ENCODE peak calls at places on chromosome 15, in nine cellular contexts. One of them, this sample, is unnamed.

GRCh38 chr15:42033214-42033873 is 12.5 kb upstream of the PLA2G4E start:
- DNase-seq in fibroblast of pulmonary artery: no peak
- DNase-seq in mucosa of descending colon: no peak
- DNase-seq in GM13976: no peak
- DNase-seq in fibroblast of mammary gland: no peak
- DNase-seq in neural crest cell: no peak
- DNase-seq in fibroblast of lung: no peak
- DNase-seq in activated CD8-positive, alpha-beta T cell treated with anti-CD3 and anti-CD28 coated beads for 36 hours: peak; percentile 27
- DNase-seq in left lung: no peak
- DNase-seq in this sample: no peak

GRCh38 chr15:65180167-65180566 is 5.0 kb downstream of the CLPX start:
- DNase-seq in fibroblast of pulmonary artery: no peak
- DNase-seq in mucosa of descending colon: no peak
- DNase-seq in GM13976: no peak
- DNase-seq in fibroblast of mammary gland: no peak
- DNase-seq in neural crest cell: no peak
- DNase-seq in fibroblast of lung: no peak
- DNase-seq in activated CD8-positive, alpha-beta T cell treated with anti-CD3 and anti-CD28 coated beads for 36 hours: no peak
- DNase-seq in left lung: no peak
- DNase-seq in this sample: no peak

GRCh38 chr15:89514596-89515406 is 18.4 kb upstream of the RHCG start:
- DNase-seq in fibroblast of pulmonary artery: no peak
- DNase-seq in mucosa of descending colon: no peak
- DNase-seq in GM13976: no peak
- DNase-seq in fibroblast of mammary gland: peak; percentile 17
- DNase-seq in neural crest cell: no peak
- DNase-seq in fibroblast of lung: no peak
- DNase-seq in activated CD8-positive, alpha-beta T cell treated with anti-CD3 and anti-CD28 coated beads for 36 hours: no peak
- DNase-seq in left lung: no peak
- DNase-seq in this sample: no peak

GRCh38 chr15:80404057-80404718 is at the start of gene ARNT2:
- DNase-seq in fibroblast of pulmonary artery: no peak
- DNase-seq in mucosa of descending colon: no peak
- DNase-seq in GM13976: peak; percentile 56
- DNase-seq in fibroblast of mammary gland: no peak
- DNase-seq in neural crest cell: peak; percentile 54
- DNase-seq in fibroblast of lung: no peak
- DNase-seq in activated CD8-positive, alpha-beta T cell treated with anti-CD3 and anti-CD28 coated beads for 36 hours: no peak
- DNase-seq in left lung: peak; percentile 80
- DNase-seq in this sample: peak; percentile 63

GRCh38 chr15:73841756-73842590 is 31.4 kb upstream of the TBC1D21 start:
- DNase-seq in fibroblast of pulmonary artery: no peak
- DNase-seq in mucosa of descending colon: no peak
- DNase-seq in GM13976: no peak
- DNase-seq in fibroblast of mammary gland: no peak
- DNase-seq in neural crest cell: no peak
- DNase-seq in fibroblast of lung: no peak
- DNase-seq in activated CD8-positive, alpha-beta T cell treated with anti-CD3 and anti-CD28 coated beads for 36 hours: no peak
- DNase-seq in left lung: no peak
- DNase-seq in this sample: no peak

GRCh38 chr15:72796210-72796514 is 12.6 kb upstream of the ADPGK start:
- DNase-seq in fibroblast of pulmonary artery: no peak
- DNase-seq in mucosa of descending colon: no peak
- DNase-seq in GM13976: no peak
- DNase-seq in fibroblast of mammary gland: peak; percentile 45
- DNase-seq in neural crest cell: no peak
- DNase-seq in fibroblast of lung: no peak
- DNase-seq in activated CD8-positive, alpha-beta T cell treated with anti-CD3 and anti-CD28 coated beads for 36 hours: no peak
- DNase-seq in left lung: no peak
- DNase-seq in this sample: no peak

GRCh38 chr15:82624008-82624407 is 23.2 kb downstream of the CPEB1 start:
- DNase-seq in fibroblast of pulmonary artery: no peak
- DNase-seq in mucosa of descending colon: no peak
- DNase-seq in GM13976: no peak
- DNase-seq in fibroblast of mammary gland: no peak
- DNase-seq in neural crest cell: no peak
- DNase-seq in fibroblast of lung: no peak
- DNase-seq in activated CD8-positive, alpha-beta T cell treated with anti-CD3 and anti-CD28 coated beads for 36 hours: no peak
- DNase-seq in left lung: no peak
- DNase-seq in this sample: no peak

GRCh38 chr15:77748078-77749064 is 115.7 kb upstream of the LINGO1 start:
- DNase-seq in fibroblast of pulmonary artery: no peak
- DNase-seq in mucosa of descending colon: no peak
- DNase-seq in GM13976: no peak
- DNase-seq in fibroblast of mammary gland: no peak
- DNase-seq in neural crest cell: no peak
- DNase-seq in fibroblast of lung: no peak
- DNase-seq in activated CD8-positive, alpha-beta T cell treated with anti-CD3 and anti-CD28 coated beads for 36 hours: no peak
- DNase-seq in left lung: peak; percentile 35
- DNase-seq in this sample: no peak

GRCh38 chr15:45648521-45649200 is 13.8 kb downstream of the SQOR start:
- DNase-seq in fibroblast of pulmonary artery: peak; percentile 61
- DNase-seq in mucosa of descending colon: no peak
- DNase-seq in GM13976: no peak
- DNase-seq in fibroblast of mammary gland: peak; percentile 76
- DNase-seq in neural crest cell: no peak
- DNase-seq in fibroblast of lung: no peak
- DNase-seq in activated CD8-positive, alpha-beta T cell treated with anti-CD3 and anti-CD28 coated beads for 36 hours: no peak
- DNase-seq in left lung: no peak
- DNase-seq in this sample: no peak

GRCh38 chr15:33234019-33234418 is 39.5 kb upstream of the FMN1 start:
- DNase-seq in fibroblast of pulmonary artery: peak; percentile 54
- DNase-seq in mucosa of descending colon: peak; percentile 36
- DNase-seq in GM13976: no peak
- DNase-seq in fibroblast of mammary gland: peak; percentile 60
- DNase-seq in neural crest cell: peak; percentile 20
- DNase-seq in fibroblast of lung: peak; percentile 63
- DNase-seq in activated CD8-positive, alpha-beta T cell treated with anti-CD3 and anti-CD28 coated beads for 36 hours: peak; percentile 6
- DNase-seq in left lung: no peak
- DNase-seq in this sample: no peak

GRCh38 chr15:93974804-93975481 is 256.4 kb upstream of the MCTP2 start:
- DNase-seq in fibroblast of pulmonary artery: peak; percentile 30
- DNase-seq in mucosa of descending colon: peak; percentile 35
- DNase-seq in GM13976: no peak
- DNase-seq in fibroblast of mammary gland: peak; percentile 66
- DNase-seq in neural crest cell: peak; percentile 20
- DNase-seq in fibroblast of lung: peak; percentile 4
- DNase-seq in activated CD8-positive, alpha-beta T cell treated with anti-CD3 and anti-CD28 coated beads for 36 hours: no peak
- DNase-seq in left lung: no peak
- DNase-seq in this sample: no peak

GRCh38 chr15:31019986-31020385 is 28.6 kb upstream of the MTMR10 start:
- DNase-seq in fibroblast of pulmonary artery: no peak
- DNase-seq in mucosa of descending colon: no peak
- DNase-seq in GM13976: no peak
- DNase-seq in fibroblast of mammary gland: no peak
- DNase-seq in neural crest cell: no peak
- DNase-seq in fibroblast of lung: no peak
- DNase-seq in activated CD8-positive, alpha-beta T cell treated with anti-CD3 and anti-CD28 coated beads for 36 hours: no peak
- DNase-seq in left lung: no peak
- DNase-seq in this sample: no peak

GRCh38 chr15:52735231-52736089 is 54.7 kb downstream of the ONECUT1 start:
- DNase-seq in fibroblast of pulmonary artery: peak; percentile 85
- DNase-seq in mucosa of descending colon: peak; percentile 92
- DNase-seq in GM13976: peak; percentile 74
- DNase-seq in fibroblast of mammary gland: peak; percentile 81
- DNase-seq in neural crest cell: peak; percentile 86
- DNase-seq in fibroblast of lung: peak; percentile 81
- DNase-seq in activated CD8-positive, alpha-beta T cell treated with anti-CD3 and anti-CD28 coated beads for 36 hours: peak; percentile 81
- DNase-seq in left lung: no peak
- DNase-seq in this sample: peak; percentile 74

GRCh38 chr15:52154896-52155865 is 36.0 kb downstream of the GNB5 start:
- DNase-seq in fibroblast of pulmonary artery: no peak
- DNase-seq in mucosa of descending colon: no peak
- DNase-seq in GM13976: no peak
- DNase-seq in fibroblast of mammary gland: no peak
- DNase-seq in neural crest cell: no peak
- DNase-seq in fibroblast of lung: no peak
- DNase-seq in activated CD8-positive, alpha-beta T cell treated with anti-CD3 and anti-CD28 coated beads for 36 hours: no peak
- DNase-seq in left lung: no peak
- DNase-seq in this sample: no peak

GRCh38 chr15:70008697-70009285 is 88.9 kb downstream of the TLE3 start:
- DNase-seq in fibroblast of pulmonary artery: no peak
- DNase-seq in mucosa of descending colon: no peak
- DNase-seq in GM13976: no peak
- DNase-seq in fibroblast of mammary gland: no peak
- DNase-seq in neural crest cell: no peak
- DNase-seq in fibroblast of lung: no peak
- DNase-seq in activated CD8-positive, alpha-beta T cell treated with anti-CD3 and anti-CD28 coated beads for 36 hours: no peak
- DNase-seq in left lung: no peak
- DNase-seq in this sample: no peak

GRCh38 chr15:60649845-60650548 is 171.1 kb upstream of the ICE2 start:
- DNase-seq in fibroblast of pulmonary artery: no peak
- DNase-seq in mucosa of descending colon: no peak
- DNase-seq in GM13976: peak; percentile 14
- DNase-seq in fibroblast of mammary gland: peak; percentile 30
- DNase-seq in neural crest cell: no peak
- DNase-seq in fibroblast of lung: no peak
- DNase-seq in activated CD8-positive, alpha-beta T cell treated with anti-CD3 and anti-CD28 coated beads for 36 hours: peak; percentile 66
- DNase-seq in left lung: no peak
- DNase-seq in this sample: no peak

GRCh38 chr15:70194266-70194665 is 96.5 kb upstream of the TLE3 start:
- DNase-seq in fibroblast of pulmonary artery: no peak
- DNase-seq in mucosa of descending colon: no peak
- DNase-seq in GM13976: no peak
- DNase-seq in fibroblast of mammary gland: no peak
- DNase-seq in neural crest cell: no peak
- DNase-seq in fibroblast of lung: no peak
- DNase-seq in activated CD8-positive, alpha-beta T cell treated with anti-CD3 and anti-CD28 coated beads for 36 hours: no peak
- DNase-seq in left lung: no peak
- DNase-seq in this sample: no peak

GRCh38 chr15:40594429-40594836 is 384 bp downstream of the KNL1 start:
- DNase-seq in fibroblast of pulmonary artery: peak; percentile 43
- DNase-seq in mucosa of descending colon: peak; percentile 73
- DNase-seq in GM13976: peak; percentile 76
- DNase-seq in fibroblast of mammary gland: peak; percentile 43
- DNase-seq in neural crest cell: peak; percentile 61
- DNase-seq in fibroblast of lung: no peak
- DNase-seq in activated CD8-positive, alpha-beta T cell treated with anti-CD3 and anti-CD28 coated beads for 36 hours: no peak
- DNase-seq in left lung: peak; percentile 91
- DNase-seq in this sample: peak; percentile 43

GRCh38 chr15:93587046-93587445 is 498.0 kb upstream of the RGMA start:
- DNase-seq in fibroblast of pulmonary artery: no peak
- DNase-seq in mucosa of descending colon: no peak
- DNase-seq in GM13976: no peak
- DNase-seq in fibroblast of mammary gland: no peak
- DNase-seq in neural crest cell: no peak
- DNase-seq in fibroblast of lung: no peak
- DNase-seq in activated CD8-positive, alpha-beta T cell treated with anti-CD3 and anti-CD28 coated beads for 36 hours: no peak
- DNase-seq in left lung: no peak
- DNase-seq in this sample: no peak

GRCh38 chr15:27813139-27813538 is 286.0 kb downstream of the OCA2 start:
- DNase-seq in fibroblast of pulmonary artery: no peak
- DNase-seq in mucosa of descending colon: no peak
- DNase-seq in GM13976: no peak
- DNase-seq in fibroblast of mammary gland: no peak
- DNase-seq in neural crest cell: no peak
- DNase-seq in fibroblast of lung: no peak
- DNase-seq in activated CD8-positive, alpha-beta T cell treated with anti-CD3 and anti-CD28 coated beads for 36 hours: no peak
- DNase-seq in left lung: no peak
- DNase-seq in this sample: no peak

DNA sequence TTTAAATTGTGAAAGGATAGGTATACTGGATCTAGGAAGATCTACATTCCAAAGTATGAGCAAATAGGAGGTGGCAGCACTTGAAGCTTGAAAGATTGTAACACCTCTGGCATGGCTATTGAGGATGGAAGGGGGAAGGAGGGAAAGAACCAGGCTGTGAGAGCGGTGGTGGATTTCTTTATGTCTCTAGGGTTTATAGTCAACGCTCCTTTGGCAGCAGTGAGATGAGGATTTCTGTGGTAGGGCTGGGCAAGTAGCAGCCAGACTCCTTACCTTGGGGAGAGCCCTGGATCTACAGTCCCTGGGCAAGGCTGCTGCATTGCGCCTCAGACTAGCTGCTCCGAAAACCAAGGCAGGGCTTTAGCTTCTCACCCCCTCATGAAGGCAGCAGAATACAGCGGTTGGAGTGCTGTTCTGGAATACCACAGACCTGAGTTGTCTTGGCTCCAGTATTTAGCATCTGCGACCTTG is 53.2 kb downstream of the MEF2A start:
- DNase-seq in fibroblast of pulmonary artery: peak; percentile 10
- DNase-seq in mucosa of descending colon: no peak
- DNase-seq in GM13976: no peak
- DNase-seq in fibroblast of mammary gland: peak; percentile 68
- DNase-seq in neural crest cell: no peak
- DNase-seq in fibroblast of lung: peak; percentile 41
- DNase-seq in activated CD8-positive, alpha-beta T cell treated with anti-CD3 and anti-CD28 coated beads for 36 hours: no peak
- DNase-seq in left lung: no peak
- DNase-seq in this sample: no peak
- TF ChIP-seq CTCF in fibroblast of pulmonary artery: no peak
- TF ChIP-seq CTCF in mucosa of descending colon: no peak
- TF ChIP-seq CTCF in GM13976: no peak
- TF ChIP-seq CTCF in fibroblast of mammary gland: no peak
- TF ChIP-seq CTCF in neural crest cell: no peak
- TF ChIP-seq CTCF in fibroblast of lung: no peak
- TF ChIP-seq CTCF in activated CD8-positive, alpha-beta T cell treated with anti-CD3 and anti-CD28 coated beads for 36 hours: no peak
- TF ChIP-seq CTCF in left lung: no peak
- TF ChIP-seq CTCF in this sample: no peak

DNA sequence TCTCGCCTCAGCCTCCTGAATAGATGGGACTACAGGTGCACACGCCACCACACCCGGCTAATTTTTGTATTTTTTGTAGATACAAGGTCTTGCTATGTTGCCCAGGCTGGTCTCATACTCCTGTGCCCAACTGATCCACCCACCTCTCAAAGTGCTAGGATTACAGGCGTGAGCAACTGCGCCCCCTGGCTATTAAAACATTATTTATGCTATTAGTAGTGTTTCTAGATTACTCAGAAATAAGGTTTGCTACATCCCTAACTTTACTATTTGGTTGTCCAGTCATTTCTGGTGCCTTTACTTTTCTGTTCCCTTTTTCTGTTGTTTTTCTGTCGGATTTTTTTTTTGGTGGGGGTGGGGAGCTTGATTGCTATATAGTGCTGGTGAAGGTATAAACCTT is 393.6 kb upstream of the TPM1 start:
- DNase-seq in fibroblast of pulmonary artery: peak; percentile 31
- DNase-seq in mucosa of descending colon: peak; percentile 43
- DNase-seq in GM13976: no peak
- DNase-seq in fibroblast of mammary gland: peak; percentile 35
- DNase-seq in neural crest cell: no peak
- DNase-seq in fibroblast of lung: peak; percentile 41
- DNase-seq in activated CD8-positive, alpha-beta T cell treated with anti-CD3 and anti-CD28 coated beads for 36 hours: no peak
- DNase-seq in left lung: no peak
- DNase-seq in this sample: no peak
- TF ChIP-seq CTCF in fibroblast of pulmonary artery: peak; percentile 29
- TF ChIP-seq CTCF in mucosa of descending colon: no peak
- TF ChIP-seq CTCF in GM13976: peak; percentile 27
- TF ChIP-seq CTCF in fibroblast of mammary gland: peak; percentile 36
- TF ChIP-seq CTCF in neural crest cell: peak; percentile 31
- TF ChIP-seq CTCF in fibroblast of lung: no peak
- TF ChIP-seq CTCF in activated CD8-positive, alpha-beta T cell treated with anti-CD3 and anti-CD28 coated beads for 36 hours: no peak
- TF ChIP-seq CTCF in left lung: no peak
- TF ChIP-seq CTCF in this sample: no peak

GRCh38 chr15:67505675-67506572 is 15.0 kb upstream of the C15orf61 start:
- DNase-seq in fibroblast of pulmonary artery: no peak
- DNase-seq in mucosa of descending colon: no peak
- DNase-seq in GM13976: no peak
- DNase-seq in fibroblast of mammary gland: no peak
- DNase-seq in neural crest cell: no peak
- DNase-seq in fibroblast of lung: no peak
- DNase-seq in activated CD8-positive, alpha-beta T cell treated with anti-CD3 and anti-CD28 coated beads for 36 hours: no peak
- DNase-seq in left lung: no peak
- DNase-seq in this sample: no peak
- TF ChIP-seq CTCF in fibroblast of pulmonary artery: no peak
- TF ChIP-seq CTCF in mucosa of descending colon: no peak
- TF ChIP-seq CTCF in GM13976: no peak
- TF ChIP-seq CTCF in fibroblast of mammary gland: no peak
- TF ChIP-seq CTCF in neural crest cell: no peak
- TF ChIP-seq CTCF in fibroblast of lung: no peak
- TF ChIP-seq CTCF in activated CD8-positive, alpha-beta T cell treated with anti-CD3 and anti-CD28 coated beads for 36 hours: no peak
- TF ChIP-seq CTCF in left lung: no peak
- TF ChIP-seq CTCF in this sample: no peak

GRCh38 chr15:63915888-63916731 is 82.4 kb upstream of the HERC1 start:
- DNase-seq in fibroblast of pulmonary artery: peak; percentile 49
- DNase-seq in mucosa of descending colon: no peak
- DNase-seq in GM13976: no peak
- DNase-seq in fibroblast of mammary gland: no peak
- DNase-seq in neural crest cell: no peak
- DNase-seq in fibroblast of lung: peak; percentile 45
- DNase-seq in activated CD8-positive, alpha-beta T cell treated with anti-CD3 and anti-CD28 coated beads for 36 hours: no peak
- DNase-seq in left lung: no peak
- DNase-seq in this sample: no peak
- TF ChIP-seq CTCF in fibroblast of pulmonary artery: peak; percentile 57
- TF ChIP-seq CTCF in mucosa of descending colon: no peak
- TF ChIP-seq CTCF in GM13976: no peak
- TF ChIP-seq CTCF in fibroblast of mammary gland: peak; percentile 36
- TF ChIP-seq CTCF in neural crest cell: peak; percentile 48
- TF ChIP-seq CTCF in fibroblast of lung: peak; percentile 62
- TF ChIP-seq CTCF in activated CD8-positive, alpha-beta T cell treated with anti-CD3 and anti-CD28 coated beads for 36 hours: no peak
- TF ChIP-seq CTCF in left lung: no peak
- TF ChIP-seq CTCF in this sample: peak; percentile 38